ENCODE peak calls at places on chromosomes 6 and 20, in six cellular contexts. G is AG09309, V is HFF-Myc, F is neural progenitor cell, C is tibial artery, L is retinal pigment epithelial cell. P is an unnamed sample.

GRCh38 chr20:40540163-40540562 is 148.9 kb downstream of the MAFB start:
- DNase-seq in G (no peak), V (no peak), F (no peak), C (no peak), L (no peak), P (no peak)

GRCh38 chr6:71080793-71081192 is 123.9 kb upstream of the B3GAT2 start:
- DNase-seq in G (peak; percentile 24), V (no peak), F (no peak), C (no peak), L (no peak), P (no peak)

GRCh38 chr6:151975795-151976194 is 168.3 kb downstream of the ESR1 start:
- DNase-seq in G (no peak), V (no peak), F (no peak), C (no peak), L (no peak), P (no peak)

GRCh38 chr20:10982692-10983091 is 308.9 kb upstream of the JAG1 start:
- DNase-seq in G (peak; percentile 64), V (peak; percentile 30), F (no peak), C (peak; percentile 70), L (peak; percentile 13), P (peak; percentile 47)

GRCh38 chr6:147298461-147298860 is 94.2 kb downstream of the STXBP5 start:
- DNase-seq in G (no peak), V (no peak), F (no peak), C (no peak), L (no peak), P (no peak)

GRCh38 chr6:35026434-35027222 is 114.5 kb downstream of the TCP11 start:
- DNase-seq in G (no peak), V (no peak), F (no peak), C (no peak), L (peak; percentile 57), P (no peak)

GRCh38 chr6:144462058-144462457 is 176.9 kb downstream of the UTRN start:
- DNase-seq in G (no peak), V (no peak), F (no peak), C (no peak), L (no peak), P (no peak)

GRCh38 chr6:143332153-143332845 is 118.2 kb downstream of the ADAT2 start:
- DNase-seq in G (no peak), V (no peak), F (no peak), C (no peak), L (no peak), P (no peak)

GRCh38 chr6:26240157-26240980 is 124.6 kb upstream of the BTN3A2 start:
- DNase-seq in G (no peak), V (peak; percentile 95), F (peak; percentile 71), C (peak; percentile 64), L (no peak), P (peak; percentile 80)

GRCh38 chr6:5995705-5996686 is 10.7 kb downstream of the NRN1 start:
- DNase-seq in G (no peak), V (no peak), F (peak; percentile 91), C (peak; percentile 61), L (no peak), P (no peak)

GRCh38 chr20:3932277-3933073 is 43.3 kb downstream of the PANK2 start:
- DNase-seq in G (no peak), V (no peak), F (no peak), C (no peak), L (no peak), P (no peak)

GRCh38 chr20:63696311-63696627 is 183 bp upstream of the TNFRSF6B start:
- DNase-seq in G (no peak), V (no peak), F (peak; percentile 62), C (no peak), L (no peak), P (no peak)

GRCh38 chr6:15244605-15245360 is 1.1 kb upstream of the JARID2 start:
- DNase-seq in G (no peak), V (no peak), F (peak; percentile 90), C (peak; percentile 78), L (no peak), P (no peak)

GRCh38 chr6:12845224-12846004 is 128.8 kb downstream of the PHACTR1 start:
- DNase-seq in G (no peak), V (no peak), F (no peak), C (no peak), L (no peak), P (no peak)

GRCh38 chr6:78131521-78131920 is 478.7 kb downstream of the MEI4 start:
- DNase-seq in G (no peak), V (no peak), F (no peak), C (no peak), L (no peak), P (no peak)

GRCh38 chr20:37426106-37426505 is 80.2 kb downstream of the SRC start:
- DNase-seq in G (no peak), V (no peak), F (no peak), C (no peak), L (no peak), P (no peak)

GRCh38 chr6:117072134-117072533 is 193.2 kb upstream of the VGLL2 start:
- DNase-seq in G (no peak), V (no peak), F (no peak), C (no peak), L (no peak), P (no peak)

GRCh38 chr6:4818272-4818938 is 42.2 kb downstream of the CDYL start:
- DNase-seq in G (no peak), V (no peak), F (no peak), C (no peak), L (no peak), P (no peak)

GRCh38 chr6:31495580-31495979 is 2.4 kb upstream of the MICB start:
- DNase-seq in G (no peak), V (no peak), F (no peak), C (no peak), L (no peak), P (no peak)

GRCh38 chr20:31446084-31446819 is 5.8 kb downstream of the DEFB123 start:
- DNase-seq in G (no peak), V (no peak), F (no peak), C (no peak), L (no peak), P (no peak)

GRCh38 chr20:62503414-62504178 is 27.8 kb upstream of the GATA5 start:
- DNase-seq in G (no peak), V (no peak), F (no peak), C (no peak), L (no peak), P (no peak)

GRCh38 chr6:116087437-116088027 is 13.1 kb upstream of the NT5DC1 start:
- DNase-seq in G (peak; percentile 34), V (peak; percentile 57), F (no peak), C (no peak), L (no peak), P (peak; percentile 18)

GRCh38 chr20:1301031-1301529 is 27.9 kb downstream of the SDCBP2 start:
- DNase-seq in G (peak; percentile 7), V (no peak), F (peak; percentile 43), C (no peak), L (no peak), P (no peak)

GRCh38 chr20:64119681-64120341 is 12.4 kb upstream of the NPBWR2 start:
- DNase-seq in G (no peak), V (no peak), F (no peak), C (no peak), L (no peak), P (no peak)

GRCh38 chr20:43953919-43954617 is 39.4 kb downstream of the TOX2 start:
- DNase-seq in G (no peak), V (no peak), F (no peak), C (no peak), L (no peak), P (no peak)

GRCh38 chr6:125597411-125598253 is 151.8 kb upstream of the HEY2 start:
- DNase-seq in G (no peak), V (no peak), F (no peak), C (peak; percentile 33), L (no peak), P (no peak)

GRCh38 chr6:97586344-97586743 is 303.3 kb upstream of the MMS22L start:
- DNase-seq in G (no peak), V (no peak), F (peak; percentile 57), C (no peak), L (no peak), P (peak; percentile 2)

GRCh38 chr6:141874930-141875602 is 257.7 kb upstream of the GJE1 start:
- DNase-seq in G (no peak), V (no peak), F (no peak), C (no peak), L (no peak), P (no peak)

GRCh38 chr6:136550330-136551071 is at the start of gene MAP7:
- DNase-seq in G (no peak), V (no peak), F (peak; percentile 92), C (peak; percentile 28), L (no peak), P (no peak)

GRCh38 chr6:163532526-163533078 is 118.1 kb downstream of the QKI start:
- DNase-seq in G (no peak), V (no peak), F (no peak), C (no peak), L (no peak), P (no peak)

GRCh38 chr6:37433657-37434271 is 743 bp downstream of the CMTR1 start:
- DNase-seq in G (no peak), V (no peak), F (peak; percentile 33), C (no peak), L (no peak), P (no peak)

GRCh38 chr6:33812669-33813068 is 8.9 kb upstream of the MLN start:
- DNase-seq in G (no peak), V (no peak), F (peak; percentile 94), C (no peak), L (peak; percentile 17), P (no peak)
- TF ChIP-seq CTCF in G (peak; percentile 58), V (peak; percentile 23), F (peak; percentile 54), C (no peak), L (peak; percentile 51), P (peak; percentile 30)

GRCh38 chr6:19210849-19211590 is 626.1 kb upstream of the ID4 start:
- DNase-seq in G (no peak), V (no peak), F (peak; percentile 67), C (no peak), L (no peak), P (no peak)
- TF ChIP-seq CTCF in G (no peak), V (no peak), F (peak; percentile 61), C (no peak), L (peak; percentile 26), P (no peak)

GRCh38 chr6:28117386-28118050 is 6.9 kb upstream of the ZSCAN16 start:
- DNase-seq in G (no peak), V (no peak), F (no peak), C (no peak), L (no peak), P (no peak)
- TF ChIP-seq CTCF in G (no peak), V (no peak), F (peak; percentile 25), C (no peak), L (no peak), P (no peak)

DNA sequence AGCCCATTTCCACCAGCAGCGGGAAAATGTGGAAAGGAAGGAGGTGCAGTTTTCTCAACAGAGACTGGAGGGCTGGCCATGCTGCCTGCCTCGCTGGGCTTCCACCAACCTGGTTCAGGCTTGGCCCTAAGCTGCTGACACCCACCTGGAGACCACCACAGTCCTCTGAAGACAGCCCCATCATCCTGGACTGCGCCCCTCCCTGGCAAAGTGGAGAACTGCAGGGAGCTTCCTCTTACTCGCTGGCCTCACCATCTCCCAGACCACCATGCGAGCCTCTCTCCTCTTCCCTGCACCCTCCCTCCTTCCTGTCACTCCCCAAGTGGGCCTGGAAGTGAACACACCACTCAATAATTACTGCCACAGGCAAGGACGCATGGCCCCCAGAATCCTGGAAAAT is 71.5 kb downstream of the PSMG4 start:
- DNase-seq in G (no peak), V (no peak), F (no peak), C (no peak), L (no peak), P (no peak)
- TF ChIP-seq CTCF in G (no peak), V (no peak), F (peak; percentile 38), C (no peak), L (peak; percentile 21), P (no peak)

GRCh38 chr6:23180504-23181293 is 611.3 kb downstream of the HDGFL1 start:
- DNase-seq in G (no peak), V (peak; percentile 78), F (peak; percentile 56), C (no peak), L (peak; percentile 76), P (peak; percentile 47)
- TF ChIP-seq CTCF in G (no peak), V (peak; percentile 18), F (peak; percentile 4), C (no peak), L (peak; percentile 29), P (no peak)

P was measured in AG09319.